ENCODE peak calls at places on chromosomes 3 and 15, in four cellular contexts. U is stomach, X is choroid plexus epithelial cell, Z is ovary. H is an unnamed sample.

GRCh38 chr3:65604863-65605526 is 433.7 kb downstream of the MAGI1 start:
- DNase-seq in Z (no peak), X (peak; percentile 81), U (no peak), H (no peak)

GRCh38 chr3:71536376-71536965 is 47.1 kb downstream of the FOXP1 start:
- DNase-seq in Z (no peak), X (peak; percentile 85), U (no peak), H (no peak)

GRCh38 chr3:106533097-106533496 is 664.3 kb upstream of the CBLB start:
- DNase-seq in X (no peak), Z (no peak), U (no peak), H (no peak)

GRCh38 chr3:186220365-186220764 is 111.5 kb upstream of the ETV5 start:
- DNase-seq in Z (no peak), U (no peak), X (no peak), H (no peak)

GRCh38 chr15:73746288-73746687 is 6.9 kb downstream of the INSYN1 start:
- DNase-seq in X (no peak), Z (no peak), U (no peak), H (no peak)

GRCh38 chr15:48682949-48683651 is 37.6 kb upstream of the FBN1 start:
- DNase-seq in Z (peak; percentile 47), U (peak; percentile 69), X (peak; percentile 85), H (peak; percentile 90)

GRCh38 chr15:78306176-78306774 is 6.9 kb upstream of the SKIC8 start:
- DNase-seq in U (no peak), X (peak; percentile 90), Z (no peak), H (peak; percentile 39)

GRCh38 chr3:4425707-4426106 is 41.4 kb downstream of the SUMF1 start:
- DNase-seq in Z (no peak), X (peak; percentile 56), U (no peak), H (no peak)

GRCh38 chr3:29478671-29479070 is 197.8 kb downstream of the RBMS3 start:
- DNase-seq in Z (no peak), X (no peak), U (no peak), H (no peak)

GRCh38 chr3:7290062-7290825 is 429.3 kb downstream of the GRM7 start:
- DNase-seq in X (no peak), Z (no peak), U (no peak), H (no peak)

GRCh38 chr3:109831403-109831802 is 494.1 kb upstream of the DPPA4 start:
- DNase-seq in X (no peak), Z (no peak), U (no peak), H (no peak)

GRCh38 chr15:68783226-68784054 is 37.3 kb downstream of the ANP32A start:
- DNase-seq in Z (no peak), U (peak; percentile 77), X (peak; percentile 38), H (peak; percentile 14)

GRCh38 chr3:9122732-9123364 is 126.6 kb downstream of the SRGAP3 start:
- DNase-seq in X (no peak), U (no peak), Z (no peak), H (no peak)

GRCh38 chr3:152833089-152833488 is 1.8 kb upstream of the P2RY1 start:
- DNase-seq in Z (no peak), U (no peak), X (no peak), H (no peak)

GRCh38 chr3:152835311-152836102 is 576 bp downstream of the P2RY1 start:
- DNase-seq in Z (peak; percentile 82), U (peak; percentile 33), X (peak; percentile 66), H (peak; percentile 61)

GRCh38 chr3:152834354-152835310 is at the start of gene P2RY1:
- DNase-seq in Z (peak; percentile 84), X (peak; percentile 68), U (peak; percentile 50), H (peak; percentile 74)

GRCh38 chr3:152832046-152832445 is 2.9 kb upstream of the P2RY1 start:
- DNase-seq in U (no peak), Z (no peak), X (no peak), H (no peak)

GRCh38 chr3:152836269-152836668 is 1.3 kb downstream of the P2RY1 start:
- DNase-seq in X (no peak), U (no peak), Z (no peak), H (no peak)
- H3K4me3 ChIP-seq in X (no peak overlapping the region), U (peak overlapping the region; percentile 63), Z (peak overlapping the region; percentile 84), H (no peak overlapping the region)

GRCh38 chr15:57706405-57707209 is at the start of gene POLR2M:
- DNase-seq in U (peak; percentile 97), X (peak; percentile 99), Z (peak; percentile 98), H (peak; percentile 97)

GRCh38 chr15:57705746-57706404 is 639 bp upstream of the POLR2M start:
- DNase-seq in U (no peak), X (no peak), Z (no peak), H (no peak)

GRCh38 chr15:57703387-57703786 is 3.1 kb upstream of the POLR2M start:
- DNase-seq in X (no peak), Z (no peak), U (no peak), H (no peak)

GRCh38 chr15:57708047-57708446 is 1.5 kb downstream of the POLR2M start:
- DNase-seq in X (peak; percentile 56), Z (no peak), U (no peak), H (no peak)
- H3K4me3 ChIP-seq in X (peak overlapping the region; percentile 91), Z (peak overlapping the region; percentile 94), U (peak overlapping the region; percentile 81), H (no peak overlapping the region)

GRCh38 chr15:28887344-28888174 is 1.8 kb downstream of the APBA2 start:
- DNase-seq in U (no peak), Z (no peak), X (no peak), H (no peak)
- H3K4me3 ChIP-seq in U (no peak overlapping the region), Z (no peak overlapping the region), X (peak overlapping the region; percentile 64), H (peak overlapping the region; percentile 58)

GRCh38 chr3:55668359-55668758 is 181.3 kb upstream of the WNT5A start:
- DNase-seq in U (no peak), X (peak; percentile 33), Z (no peak), H (no peak)
- H3K4me3 ChIP-seq in U (no peak overlapping the region), X (no peak overlapping the region), Z (no peak overlapping the region), H (no peak overlapping the region)

DNA sequence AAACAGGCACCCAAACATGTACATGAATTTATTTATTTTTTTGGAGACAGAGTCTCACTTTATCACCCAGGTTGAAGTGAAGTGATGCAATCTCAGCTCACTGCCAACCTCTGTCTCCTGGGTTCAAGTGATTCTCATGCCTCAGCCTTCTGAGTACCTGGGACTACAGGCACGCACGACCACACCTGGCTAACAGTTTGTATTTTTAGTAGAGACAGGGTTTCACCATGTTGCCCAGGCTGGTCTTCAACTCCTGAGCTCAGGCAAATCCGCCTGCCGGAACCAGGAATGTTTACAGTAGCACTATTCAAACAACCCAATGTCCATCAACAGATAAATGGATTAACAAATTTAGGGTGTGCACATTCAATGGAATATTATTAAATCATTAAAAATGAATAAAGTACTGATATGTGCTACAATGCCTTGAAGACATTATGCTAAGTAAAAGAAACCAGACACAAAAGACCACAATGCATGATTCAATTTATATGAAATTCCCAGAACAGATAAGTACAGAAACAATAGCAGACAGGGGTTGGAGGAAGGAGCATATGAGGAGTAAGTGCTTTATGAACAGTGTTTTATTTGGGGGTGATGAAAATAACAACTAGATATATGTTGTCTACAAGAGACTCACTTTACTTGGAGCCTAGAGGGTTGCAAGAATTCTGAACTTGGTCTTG is 1.3 kb downstream of the LEO1 start:
- DNase-seq in U (no peak), Z (no peak), X (no peak), H (no peak)
- H3K4me3 ChIP-seq in U (peak overlapping the region; percentile 92), Z (no peak overlapping the region), X (peak overlapping the region; percentile 99), H (peak overlapping the region; percentile 75)